ENCODE peak calls at places on chromosomes 1 and 21, in nine cellular contexts. F is activated CD4-positive, alpha-beta T cell treated with anti-CD3 and anti-CD28 coated beads for 48 hours; D is CD4-positive, alpha-beta T cell; Q is activated gamma-delta T cell treated with Interleukin-2 at 50 U/mL for 16 hours; M is epithelial cell of esophagus; U is AG08395; I is left ventricle myocardium inferior; V is GM12865; B is stimulated activated CD4-positive, alpha-beta T cell treated with anti-CD3 and anti-CD28 coated beads, TNF-alpha, amount 100 ng/mL, for 4 hours. R is an unnamed sample.

GRCh38 chr1:18486195-18486594 is 5.5 kb downstream of the KLHDC7A start:
- DNase-seq in I (no peak), U (no peak), F (no peak), V (no peak), D (no peak), M (no peak), Q (no peak), B (no peak), R (no peak)

GRCh38 chr21:36349315-36349714 is 29.3 kb downstream of the MORC3 start:
- DNase-seq in B (no peak), M (no peak), Q (no peak), I (no peak), V (no peak), F (no peak), D (no peak), U (no peak), R (no peak)

GRCh38 chr1:187605736-187606135 is 777.0 kb downstream of the PLA2G4A start:
- DNase-seq in V (no peak), Q (no peak), I (no peak), M (peak), D (no peak), B (no peak), F (no peak), U (no peak), R (no peak)

GRCh38 chr1:102099916-102100315 is 103.2 kb upstream of the OLFM3 start:
- DNase-seq in M (no peak), D (no peak), V (no peak), F (no peak), I (no peak), U (no peak), Q (no peak), B (no peak), R (no peak)

GRCh38 chr1:116434849-116435248 is 61.8 kb downstream of the ATP1A1 start:
- DNase-seq in D (no peak), M (no peak), I (no peak), Q (no peak), B (no peak), U (no peak), V (no peak), F (no peak), R (no peak)

GRCh38 chr1:206465951-206466350 is 4.3 kb upstream of the IKBKE start:
- DNase-seq in Q (no peak), I (no peak), B (no peak), F (no peak), M (no peak), D (no peak), V (peak), U (no peak), R (no peak)

GRCh38 chr21:35643176-35643575 is 417.1 kb downstream of the SETD4 start:
- DNase-seq in Q (no peak), I (no peak), B (no peak), F (no peak), U (no peak), D (no peak), M (peak), V (no peak), R (no peak)

GRCh38 chr1:51336004-51336403 is 5.6 kb upstream of the TTC39A start:
- DNase-seq in I (no peak), F (no peak), D (no peak), B (no peak), M (no peak), U (no peak), V (no peak), Q (no peak), R (no peak)

GRCh38 chr1:54887665-54888071 is 673 bp upstream of the DHCR24 start:
- DNase-seq in B (no peak), I (no peak), Q (no peak), U (peak), D (no peak), M (peak), V (peak), F (no peak), R (peak)

GRCh38 chr1:27006683-27007082 is 6.0 kb downstream of the TENT5B start:
- DNase-seq in V (no peak), Q (no peak), F (no peak), D (no peak), I (no peak), B (no peak), M (no peak), U (no peak), R (peak)

GRCh38 chr1:45304311-45305081 is 22.2 kb upstream of the HPDL start:
- DNase-seq in F (peak), D (no peak), U (no peak), B (no peak), M (no peak), V (peak), Q (no peak), I (no peak), R (no peak)

GRCh38 chr1:23242414-23242813 is 25.1 kb upstream of the HTR1D start:
- DNase-seq in F (no peak), Q (no peak), D (no peak), I (no peak), M (no peak), U (no peak), B (no peak), V (no peak), R (no peak)

GRCh38 chr1:17922833-17923232 is 167.7 kb downstream of the ACTL8 start:
- DNase-seq in B (no peak), U (peak), I (no peak), D (peak), Q (no peak), F (peak), M (no peak), V (peak), R (no peak)

GRCh38 chr21:14403681-14404318 is 20.9 kb upstream of the HSPA13 start:
- DNase-seq in B (no peak), D (no peak), Q (no peak), F (no peak), U (peak), V (peak), I (no peak), M (peak), R (no peak)